ENCODE peak calls at places on chromosomes 13 and 19, in eight cellular contexts. W is cardiac fibroblast; I is tibial nerve; F is naive thymus-derived CD4-positive, alpha-beta T cell; G is fibroblast of the aortic adventitia; T is tibial artery; V is neuronal stem cell; Q is bronchial epithelial cell. D is an unnamed sample.

GRCh38 chr13:44908266-44908665 is 81.0 kb downstream of the NUFIP1 start:
- DNase-seq in W (no peak), I (no peak), F (no peak), G (no peak), T (no peak), V (no peak), Q (no peak), D (no peak)

GRCh38 chr13:44103721-44104490 is 224.2 kb downstream of the LACC1 start:
- DNase-seq in W (no peak), I (no peak), F (no peak), G (no peak), T (no peak), V (no peak), Q (peak), D (no peak)

GRCh38 chr19:17294051-17294891 is 9.0 kb downstream of the ABHD8 start:
- DNase-seq in W (no peak), I (no peak), F (no peak), G (no peak), T (no peak), V (no peak), Q (no peak), D (no peak)

GRCh38 chr13:94073006-94073744 is 406.3 kb downstream of the DCT start:
- DNase-seq in W (peak), I (no peak), F (no peak), G (peak), T (no peak), V (no peak), Q (no peak), D (no peak)

GRCh38 chr19:41641879-41642485 is 15.1 kb upstream of the CEACAM4 start:
- DNase-seq in W (peak), I (peak), F (peak), G (peak), T (no peak), V (peak), Q (peak), D (no peak)

GRCh38 chr13:74560325-74560724 is 426.1 kb upstream of the KLF12 start:
- DNase-seq in W (no peak), I (no peak), F (no peak), G (no peak), T (no peak), V (no peak), Q (no peak), D (no peak)

GRCh38 chr13:90640976-90641375 is 706.5 kb upstream of the MIR17HG start:
- DNase-seq in W (peak), I (no peak), F (no peak), G (peak), T (no peak), V (no peak), Q (peak), D (no peak)

GRCh38 chr19:9793051-9793591 is 24.6 kb upstream of the ZNF846 start:
- DNase-seq in W (peak), I (peak), F (no peak), G (peak), T (no peak), V (no peak), Q (peak), D (no peak)

GRCh38 chr13:98834254-98834960 is 81.9 kb upstream of the SLC15A1 start:
- DNase-seq in W (no peak), I (no peak), F (no peak), G (no peak), T (no peak), V (no peak), Q (peak), D (no peak)

GRCh38 chr13:51026016-51026415 is 85.1 kb downstream of the C13orf42 start:
- DNase-seq in W (no peak), I (no peak), F (no peak), G (no peak), T (no peak), V (no peak), Q (no peak), D (no peak)

GRCh38 chr13:107866007-107866665 is 349.2 kb downstream of the LIG4 start:
- DNase-seq in W (peak), I (no peak), F (no peak), G (no peak), T (no peak), V (peak), Q (no peak), D (no peak)

GRCh38 chr19:17854061-17854460 is 5.6 kb upstream of the RPL18A start:
- DNase-seq in W (no peak), I (no peak), F (no peak), G (no peak), T (no peak), V (no peak), Q (no peak), D (no peak)

GRCh38 chr13:50389726-50390125 is 374.5 kb downstream of the KCNRG start:
- DNase-seq in W (no peak), I (no peak), F (no peak), G (no peak), T (no peak), V (no peak), Q (no peak), D (no peak)

GRCh38 chr19:5803441-5803751 is 1.5 kb upstream of the NRTN start:
- DNase-seq in W (no peak), I (no peak), F (no peak), G (no peak), T (no peak), V (no peak), Q (peak), D (no peak)

GRCh38 chr13:59531571-59532091 is 632.1 kb downstream of the DIAPH3 start:
- DNase-seq in W (peak), I (peak), F (peak), G (peak), T (peak), V (no peak), Q (peak), D (no peak)

GRCh38 chr19:53580871-53581835 is 43.2 kb downstream of the ZNF331 start:
- DNase-seq in W (no peak), I (no peak), F (no peak), G (no peak), T (no peak), V (no peak), Q (no peak), D (no peak)

GRCh38 chr19:3366104-3366760 is at the start of gene NFIC:
- DNase-seq in W (peak), I (peak), F (no peak), G (peak), T (peak), V (no peak), Q (no peak), D (peak)

GRCh38 chr19:43532571-43532961 is 422 bp upstream of the ZNF575 start:
- DNase-seq in W (no peak), I (no peak), F (no peak), G (peak), T (peak), V (no peak), Q (no peak), D (peak)

GRCh38 chr13:31638577-31638976 is 100.7 kb upstream of the RXFP2 start:
- DNase-seq in W (peak), I (no peak), F (no peak), G (peak), T (no peak), V (no peak), Q (peak), D (no peak)

GRCh38 chr19:13557756-13558398 is 51.6 kb upstream of the CACNA1A start:
- DNase-seq in W (no peak), I (no peak), F (no peak), G (no peak), T (no peak), V (no peak), Q (peak), D (no peak)

GRCh38 chr13:45086484-45086883 is 33.8 kb upstream of the GTF2F2 start:
- DNase-seq in W (peak), I (no peak), F (no peak), G (no peak), T (no peak), V (no peak), Q (no peak), D (no peak)

GRCh38 chr19:30696514-30696913 is 324.3 kb downstream of the ZNF536 start:
- DNase-seq in W (peak), I (no peak), F (no peak), G (peak), T (peak), V (no peak), Q (no peak), D (no peak)

GRCh38 chr13:44759723-44760360 is 183.7 kb upstream of the TSC22D1 start:
- DNase-seq in W (no peak), I (no peak), F (no peak), G (no peak), T (no peak), V (no peak), Q (peak), D (no peak)

GRCh38 chr13:26050568-26051230 is 1.1 kb downstream of the SHISA2 start:
- DNase-seq in W (peak), I (no peak), F (peak), G (no peak), T (no peak), V (peak), Q (no peak), D (no peak)

GRCh38 chr19:31570718-31571117 is 221.5 kb upstream of the TSHZ3 start:
- DNase-seq in W (no peak), I (no peak), F (no peak), G (no peak), T (peak), V (no peak), Q (no peak), D (peak)

GRCh38 chr19:53945441-53945840 is 17.3 kb upstream of the CACNG8 start:
- DNase-seq in W (peak), I (no peak), F (no peak), G (peak), T (no peak), V (no peak), Q (no peak), D (no peak)

DNA sequence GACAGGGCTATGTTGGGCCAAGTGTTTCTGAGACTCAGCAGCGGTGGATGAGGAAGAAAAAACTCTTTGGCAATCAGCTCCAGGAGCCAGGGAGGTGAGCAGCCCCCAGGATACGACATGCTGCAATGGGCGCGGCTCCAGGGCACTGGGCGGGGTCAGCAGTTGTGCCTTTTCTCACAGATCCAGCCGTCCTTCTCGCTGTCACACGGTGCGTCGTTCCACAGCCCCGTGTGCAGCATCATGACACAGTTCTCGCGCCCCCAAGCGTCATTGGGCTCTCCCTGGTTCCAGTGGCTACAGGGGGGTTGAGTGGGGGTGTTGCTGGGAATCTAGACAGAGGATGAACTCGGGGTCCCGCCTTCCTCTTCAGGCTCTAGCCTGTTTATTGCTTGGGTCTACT is 2.7 kb downstream of the CLEC4G start:
- DNase-seq in W (no peak), I (no peak), F (no peak), G (no peak), T (no peak), V (no peak), Q (no peak), D (no peak)
- H3K4me3 ChIP-seq in W (no peak), I (no peak), F (no peak), G (no peak), T (no peak), V (no peak), Q (no peak), D (no peak)

DNA sequence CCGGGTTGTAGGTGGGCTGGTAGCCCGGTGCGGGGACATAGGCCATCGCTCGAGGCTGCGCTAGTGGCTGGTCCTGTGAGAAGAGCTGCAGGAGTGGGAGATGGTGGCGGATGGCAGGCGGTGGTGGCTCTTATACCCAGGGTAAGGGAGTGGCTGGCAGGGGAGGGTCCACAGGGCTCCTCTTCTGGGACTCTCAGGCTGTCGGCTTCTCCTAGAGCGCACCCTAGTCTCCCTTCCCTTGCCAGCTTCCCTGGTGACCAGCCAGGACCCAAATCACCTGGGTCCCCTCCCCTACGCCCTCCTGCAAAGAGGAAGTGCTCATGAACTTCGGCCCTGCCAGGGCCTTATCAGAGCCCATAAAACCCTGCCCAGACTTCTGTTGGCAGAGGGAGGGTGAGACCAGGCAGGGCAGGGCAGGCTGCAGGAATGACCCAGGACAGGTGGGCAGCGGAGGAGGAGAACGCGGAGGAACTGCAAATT is at the start of gene LGALS4:
- DNase-seq in W (no peak), I (no peak), F (no peak), G (no peak), T (no peak), V (no peak), Q (no peak), D (no peak)
- H3K4me3 ChIP-seq in W (no peak), I (peak), F (no peak), G (no peak), T (no peak), V (no peak), Q (no peak), D (no peak)

DNA sequence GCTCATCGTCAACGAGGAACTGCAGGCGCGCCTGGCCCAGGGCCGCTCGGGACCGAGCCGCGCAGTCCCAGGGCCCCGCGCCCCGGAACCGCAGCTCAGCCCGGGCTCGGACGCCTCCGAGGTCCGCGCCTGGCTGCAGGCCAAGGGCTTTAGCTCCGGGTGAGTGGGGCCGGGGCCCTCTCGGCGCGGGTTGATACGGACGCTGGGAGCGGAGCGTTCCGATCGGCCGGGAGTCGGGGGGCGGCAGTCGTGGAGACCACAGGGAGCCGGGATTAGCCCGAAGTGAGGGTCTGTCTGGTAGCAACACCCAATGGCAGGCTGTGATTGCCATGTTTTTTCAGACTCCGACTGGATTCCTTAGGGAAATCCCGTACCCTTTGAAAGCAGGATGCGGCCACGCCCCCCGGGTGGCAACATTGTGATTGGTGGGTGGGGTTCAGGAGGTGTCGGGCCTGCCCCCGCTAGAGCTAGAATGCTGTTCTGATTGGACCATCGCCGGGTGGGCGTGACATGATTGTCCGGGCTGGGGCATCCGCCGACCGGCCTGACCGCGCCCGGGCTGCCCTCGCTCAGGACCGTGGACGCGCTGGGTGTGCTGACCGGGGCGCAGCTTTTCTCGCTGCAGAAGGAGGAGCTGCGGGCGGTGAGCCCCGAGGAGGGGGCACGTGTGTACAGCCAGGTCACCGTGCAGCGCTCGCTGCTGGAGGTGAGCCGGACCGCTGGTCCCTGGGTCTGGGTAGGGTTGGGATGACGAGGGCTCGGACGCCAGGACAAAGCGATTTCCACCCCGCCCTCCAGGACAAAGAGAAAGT is 11.3 kb downstream of the EPS8L1 start:
- DNase-seq in W (peak), I (peak), F (peak), G (peak), T (peak), V (peak), Q (peak), D (peak)
- H3K4me3 ChIP-seq in W (peak), I (peak), F (peak), G (peak), T (peak), V (peak), Q (peak), D (peak)

DNA sequence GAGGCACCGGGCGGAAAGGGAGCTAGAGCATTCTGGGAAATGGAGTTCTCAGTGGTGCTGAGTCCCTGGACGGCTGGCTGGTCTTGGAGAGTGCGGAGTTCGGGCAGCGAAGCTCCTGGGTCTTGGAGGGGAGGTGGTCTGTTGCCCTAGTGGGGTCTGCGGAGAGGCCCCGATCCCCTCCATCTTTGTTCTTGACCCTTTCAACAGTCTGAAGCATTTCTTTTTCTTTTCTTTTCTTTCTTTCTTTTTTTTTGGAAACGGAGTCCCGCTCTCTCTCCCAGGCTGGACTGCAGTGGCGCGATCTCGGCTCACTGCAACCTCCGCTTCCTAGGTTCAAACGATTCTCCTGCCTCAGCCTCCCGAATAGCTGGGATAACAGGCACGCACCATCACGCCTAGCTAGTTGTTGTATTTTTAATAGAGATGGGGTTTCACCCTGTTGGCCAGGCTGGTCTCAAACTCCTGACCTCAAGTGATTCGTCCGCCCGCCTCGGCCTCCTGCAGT is 440 bp upstream of the SYMPK start:
- DNase-seq in W (no peak), I (no peak), F (no peak), G (no peak), T (no peak), V (no peak), Q (no peak), D (no peak)
- H3K4me3 ChIP-seq in W (peak), I (peak), F (peak), G (peak), T (peak), V (peak), Q (peak), D (peak)

GRCh38 chr19:51690359-51691121 is 2.6 kb upstream of the SPACA6 start:
- DNase-seq in W (peak), I (peak), F (peak), G (peak), T (peak), V (peak), Q (no peak), D (peak)
- H3K4me3 ChIP-seq in W (peak), I (peak), F (peak), G (peak), T (peak), V (peak), Q (peak), D (peak)

GRCh38 chr19:1445185-1445931 is 4.6 kb upstream of the APC2 start:
- DNase-seq in W (peak), I (peak), F (peak), G (peak), T (no peak), V (peak), Q (peak), D (no peak)
- H3K4me3 ChIP-seq in W (peak), I (peak), F (peak), G (peak), T (peak), V (peak), Q (no peak), D (peak)

D was measured in coronary artery.